ENCODE peak calls at places on chromosome X, in eight cellular contexts. E is neuronal stem cell, N is H9, T is fibroblast of lung, D is DND-41, X is mesendoderm, H is MM.1S, R is IMR-90. Q is an unnamed sample.

GRCh38 chrX:18099745-18100144 is 120.9 kb downstream of the BEND2 start:
- DNase-seq in D (no peak), E (no peak), T (no peak), X (peak; percentile 21), N (no peak), H (no peak), R (no peak), Q (no peak)

GRCh38 chrX:72492499-72492898 is 80.1 kb downstream of the HDAC8 start:
- DNase-seq in X (no peak), T (no peak), N (no peak), D (no peak), H (peak; percentile 25), R (no peak), E (no peak), Q (no peak)

GRCh38 chrX:47581731-47582647 is at the start of gene TIMP1:
- DNase-seq in H (peak; percentile 80), N (peak; percentile 88), T (peak; percentile 94), D (peak; percentile 88), X (peak; percentile 94), E (peak; percentile 56), R (peak; percentile 93), Q (peak; percentile 90)

GRCh38 chrX:104522386-104522785 is 43.6 kb upstream of the IL1RAPL2 start:
- DNase-seq in E (no peak), H (no peak), R (no peak), X (peak; percentile 2), N (peak; percentile 32), D (no peak), T (no peak), Q (no peak)

GRCh38 chrX:141904262-141904661 is 568 bp downstream of the MAGEC1 start:
- DNase-seq in N (no peak), T (no peak), E (no peak), H (no peak), R (no peak), D (no peak), X (no peak), Q (no peak)

GRCh38 chrX:31228415-31228832 is 156.6 kb upstream of the FTHL17 start:
- DNase-seq in X (no peak), T (peak; percentile 76), N (no peak), R (peak; percentile 85), H (no peak), E (no peak), D (no peak), Q (no peak)

GRCh38 chrX:17595456-17596035 is 141.7 kb upstream of the SCML1 start:
- DNase-seq in X (no peak), R (peak; percentile 62), E (no peak), T (peak; percentile 88), N (no peak), H (peak; percentile 8), D (no peak), Q (peak; percentile 85)

GRCh38 chrX:33041141-33041540 is 170.2 kb downstream of the DMD start:
- DNase-seq in R (no peak), X (no peak), N (no peak), D (no peak), E (no peak), T (no peak), H (no peak), Q (no peak)

GRCh38 chrX:153773218-153773611 is 7.6 kb upstream of the SRPK3 start:
- DNase-seq in N (no peak), E (no peak), R (no peak), T (no peak), X (no peak), H (no peak), D (no peak), Q (no peak)

GRCh38 chrX:153764786-153765137 is 713 bp downstream of the PLXNB3 start:
- DNase-seq in D (no peak), T (no peak), E (no peak), H (no peak), R (no peak), N (no peak), X (no peak), Q (no peak)

GRCh38 chrX:18354369-18355329 is at the start of gene SCML2:
- DNase-seq in N (peak; percentile 34), R (peak; percentile 21), E (peak; percentile 36), T (peak; percentile 23), X (peak; percentile 39), D (no peak), H (peak; percentile 42), Q (peak; percentile 26)

GRCh38 chrX:45309096-45309495 is 108.4 kb upstream of the DIPK2B start:
- DNase-seq in R (peak; percentile 52), X (no peak), E (no peak), D (no peak), T (peak; percentile 50), N (no peak), H (no peak), Q (no peak)

GRCh38 chrX:14039344-14039743 is 9.7 kb upstream of the GEMIN8 start:
- DNase-seq in T (peak; percentile 10), N (no peak), X (peak; percentile 34), H (peak; percentile 45), R (peak; percentile 37), E (peak; percentile 36), D (peak; percentile 44), Q (peak; percentile 46)

GRCh38 chrX:130082244-130083106 is 27.8 kb downstream of the ELF4 start:
- DNase-seq in X (no peak), E (no peak), R (no peak), D (peak; percentile 91), T (no peak), N (no peak), H (peak; percentile 82), Q (no peak)

GRCh38 chrX:63350551-63350950 is 581 bp downstream of the SPIN4 start:
- DNase-seq in T (peak; percentile 22), D (peak; percentile 47), H (peak; percentile 13), E (no peak), X (peak; percentile 53), R (no peak), N (peak; percentile 30), Q (peak; percentile 30)

GRCh38 chrX:106649523-106650428 is 38.0 kb downstream of the RADX start:
- DNase-seq in R (no peak), H (peak; percentile 74), E (no peak), X (no peak), T (no peak), D (no peak), N (no peak), Q (no peak)

GRCh38 chrX:129980043-129980442 is 2.4 kb upstream of the BCORL1 start:
- DNase-seq in H (no peak), R (no peak), D (no peak), T (no peak), E (no peak), N (no peak), X (no peak), Q (no peak)

GRCh38 chrX:38857736-38858432 is 56.6 kb downstream of the MID1IP1 start:
- DNase-seq in R (no peak), T (no peak), E (no peak), H (no peak), N (no peak), D (no peak), X (peak; percentile 55), Q (no peak)

GRCh38 chrX:114210879-114211278 is 373.0 kb upstream of the HTR2C start:
- DNase-seq in T (no peak), X (no peak), N (no peak), H (no peak), R (no peak), D (no peak), E (no peak), Q (no peak)
- H3K27me3 ChIP-seq in T (no peaks in the 10 kb centered on the region), X (no peaks in the 10 kb centered on the region), N (no peaks in the 10 kb centered on the region), H (no peaks in the 10 kb centered on the region), R (no peaks in the 10 kb centered on the region), D (no peaks in the 10 kb centered on the region), E (no peaks in the 10 kb centered on the region), Q (no peaks in the 10 kb centered on the region)

GRCh38 chrX:9483376-9483775 is 18.5 kb downstream of the TBL1X start:
- DNase-seq in T (no peak), X (no peak), H (no peak), D (no peak), E (no peak), R (no peak), N (no peak), Q (no peak)

GRCh38 chrX:9486786-9487185 is 21.9 kb downstream of the TBL1X start:
- DNase-seq in X (peak; percentile 12), E (no peak), H (no peak), D (no peak), R (no peak), N (no peak), T (peak; percentile 26), Q (no peak)

GRCh38 chrX:9482837-9483236 is 18.0 kb downstream of the TBL1X start:
- DNase-seq in R (no peak), H (no peak), N (no peak), E (no peak), D (no peak), X (no peak), T (no peak), Q (no peak)

GRCh38 chrX:9476810-9477575 is 12.1 kb downstream of the TBL1X start:
- DNase-seq in T (no peak), R (no peak), D (no peak), E (no peak), H (no peak), N (no peak), X (no peak), Q (no peak)

DNA sequence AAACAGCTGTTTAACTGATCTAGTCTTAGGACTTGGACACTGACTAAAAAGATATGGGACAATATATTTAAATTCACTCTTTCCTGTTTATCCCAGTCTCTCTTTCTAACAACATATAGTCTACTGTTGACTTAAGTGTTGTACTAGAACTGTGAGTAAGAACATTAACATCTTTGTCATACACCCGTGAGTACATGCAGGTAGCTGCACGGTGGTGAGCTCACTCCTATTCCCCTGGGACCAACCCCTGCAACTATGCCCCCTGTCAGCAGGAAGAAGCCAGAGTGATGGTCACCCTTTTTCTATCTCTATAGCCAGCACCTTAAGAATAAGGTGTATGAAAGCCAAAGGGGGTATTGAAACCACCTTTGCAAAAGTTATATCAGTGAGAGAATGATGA is 17.6 kb downstream of the TBL1X start:
- DNase-seq in X (no peak), E (no peak), T (no peak), H (no peak), D (no peak), R (no peak), N (no peak), Q (peak; percentile 46)
- H3K4me2 ChIP-seq in X (no peak overlapping the region), E (no peak overlapping the region), T (no peak overlapping the region), H (no peak overlapping the region), D (no peak overlapping the region), R (no peak overlapping the region), N (no peak overlapping the region), Q (no peak overlapping the region)

GRCh38 chrX:126027229-126027628 is 138.9 kb downstream of the DCAF12L2 start:
- DNase-seq in X (peak; percentile 19), T (no peak), N (peak; percentile 29), R (no peak), H (no peak), D (no peak), E (no peak), Q (no peak)
- H3K27me3 ChIP-seq in X (no peaks in the 10 kb centered on the region), T (no peaks in the 10 kb centered on the region), N (no peaks in the 10 kb centered on the region), R (no peaks in the 10 kb centered on the region), H (no peaks in the 10 kb centered on the region), D (no peaks in the 10 kb centered on the region), E (no peaks in the 10 kb centered on the region), Q (no peaks in the 10 kb centered on the region)

GRCh38 chrX:112473654-112474053 is 206.1 kb downstream of the LHFPL1 start:
- DNase-seq in T (no peak), D (no peak), E (no peak), X (peak; percentile 14), R (no peak), H (no peak), N (peak; percentile 36), Q (no peak)

DNA sequence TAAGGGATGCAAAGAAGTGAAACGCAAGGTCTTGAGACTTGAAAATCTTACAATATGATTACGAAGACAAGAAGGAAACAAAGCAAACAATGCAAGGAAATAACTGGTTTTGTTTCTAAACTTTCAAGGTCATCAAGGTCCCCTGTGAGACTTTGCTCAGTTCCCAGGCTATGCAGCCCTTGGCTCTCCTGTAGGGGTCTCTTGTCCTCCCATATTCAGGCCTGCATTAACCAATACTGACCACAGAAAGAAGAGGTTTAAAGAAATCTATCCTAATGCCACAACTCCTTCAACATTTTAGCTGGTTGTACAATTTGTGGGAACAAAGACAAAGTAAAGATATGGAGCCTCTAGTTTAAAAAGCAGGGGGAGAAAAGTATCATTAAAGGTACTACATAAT is 209.2 kb downstream of the LHFPL1 start:
- DNase-seq in N (no peak), D (no peak), E (no peak), X (peak; percentile 4), R (no peak), T (no peak), H (no peak), Q (no peak)
- H3K4me2 ChIP-seq in N (no peak overlapping the region), D (no peak overlapping the region), E (no peak overlapping the region), X (no peak overlapping the region), R (no peak overlapping the region), T (no peak overlapping the region), H (no peak overlapping the region), Q (no peak overlapping the region)

Q was measured in endothelial cell of umbilical vein.